ENCODE peak calls at places on chromosomes 7 and 10, in six cellular contexts. W is HFFc6, L is lower lobe of right lung, K is OCI-LY7, H is brain microvascular endothelial cell, S is type B pancreatic cell. J is an unnamed sample.

GRCh38 chr10:46308666-46309450 is 22.1 kb downstream of the ANTXRL start:
- DNase-seq in K (no peak), W (no peak), H (no peak), S (no peak), L (no peak), J (no peak)

GRCh38 chr10:71265201-71265575 is 52.8 kb downstream of the UNC5B start:
- DNase-seq in S (no peak), W (no peak), K (no peak), H (no peak), L (no peak), J (no peak)

GRCh38 chr7:157431173-157431950 is 94.6 kb downstream of the DNAJB6 start:
- DNase-seq in S (no peak), W (no peak), L (peak), H (no peak), K (no peak), J (no peak)

GRCh38 chr7:112144284-112145059 is 61.7 kb downstream of the DOCK4 start:
- DNase-seq in H (no peak), S (no peak), K (no peak), W (no peak), L (no peak), J (no peak)

GRCh38 chr7:18053177-18053928 is 25.7 kb upstream of the PRPS1L1 start:
- DNase-seq in S (no peak), W (no peak), H (no peak), K (no peak), L (no peak), J (no peak)

GRCh38 chr10:22253578-22253882 is 35.7 kb upstream of the EBLN1 start:
- DNase-seq in H (no peak), K (no peak), L (peak), S (no peak), W (no peak), J (peak)

GRCh38 chr7:55055479-55055878 is 36.7 kb downstream of the EGFR start:
- DNase-seq in W (peak), L (no peak), H (peak), K (no peak), S (no peak), J (no peak)

GRCh38 chr10:43199088-43199683 is 60.9 kb downstream of the CSGALNACT2 start:
- DNase-seq in H (no peak), W (no peak), K (no peak), L (peak), S (peak), J (no peak)

GRCh38 chr7:25093268-25093802 is 31.7 kb downstream of the CYCS start:
- DNase-seq in H (peak), W (peak), S (peak), L (peak), K (peak), J (peak)

GRCh38 chr10:93413252-93413689 is 68.9 kb downstream of the MYOF start:
- DNase-seq in H (no peak), L (no peak), S (no peak), W (no peak), K (no peak), J (no peak)

GRCh38 chr10:20995123-20995978 is 98.2 kb upstream of the NEBL start:
- DNase-seq in S (no peak), K (no peak), L (no peak), W (no peak), H (no peak), J (no peak)

GRCh38 chr7:96004598-96004997 is 232.2 kb downstream of the DYNC1I1 start:
- DNase-seq in L (no peak), W (no peak), H (no peak), S (no peak), K (no peak), J (no peak)

GRCh38 chr7:151626422-151627115 is 106.9 kb upstream of the RHEB start:
- DNase-seq in K (peak), W (peak), S (no peak), H (no peak), L (no peak), J (peak)
- TF ChIP-seq CTCF in K (peak), W (peak), S (peak), H (peak), L (peak), J (peak)

DNA sequence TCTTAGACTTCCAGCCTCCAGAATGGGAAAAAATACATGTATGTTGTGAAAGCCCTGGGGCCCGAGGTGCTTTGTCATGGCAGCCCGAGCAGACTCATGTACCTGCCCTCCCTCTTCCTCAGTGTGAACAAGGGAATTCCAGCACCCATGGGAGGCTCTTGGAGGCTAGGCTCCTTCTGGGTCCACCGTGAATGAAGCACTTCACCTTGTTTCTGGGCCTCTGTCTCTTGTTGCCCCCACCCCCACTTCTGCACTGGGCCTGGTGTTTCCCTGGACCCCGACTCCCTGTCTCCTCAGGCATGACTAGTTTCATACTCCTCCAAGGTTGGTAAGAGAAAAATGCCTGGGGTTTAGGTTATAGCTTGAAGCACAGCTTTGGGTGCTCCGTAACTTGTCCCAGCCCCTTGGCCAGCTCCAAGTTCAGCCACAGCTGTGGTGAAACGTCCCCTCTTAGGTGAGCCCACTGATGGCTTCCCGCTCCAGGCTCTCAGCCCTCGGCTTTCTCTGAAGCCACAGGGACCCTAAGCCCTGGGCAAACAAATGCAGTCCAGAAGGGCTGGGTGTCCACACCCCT is 30.2 kb upstream of the ARHGAP22 start:
- DNase-seq in L (no peak), W (no peak), K (no peak), S (no peak), H (no peak), J (no peak)
- TF ChIP-seq CTCF in L (no peak), W (no peak), K (no peak), S (no peak), H (no peak), J (no peak)

DNA sequence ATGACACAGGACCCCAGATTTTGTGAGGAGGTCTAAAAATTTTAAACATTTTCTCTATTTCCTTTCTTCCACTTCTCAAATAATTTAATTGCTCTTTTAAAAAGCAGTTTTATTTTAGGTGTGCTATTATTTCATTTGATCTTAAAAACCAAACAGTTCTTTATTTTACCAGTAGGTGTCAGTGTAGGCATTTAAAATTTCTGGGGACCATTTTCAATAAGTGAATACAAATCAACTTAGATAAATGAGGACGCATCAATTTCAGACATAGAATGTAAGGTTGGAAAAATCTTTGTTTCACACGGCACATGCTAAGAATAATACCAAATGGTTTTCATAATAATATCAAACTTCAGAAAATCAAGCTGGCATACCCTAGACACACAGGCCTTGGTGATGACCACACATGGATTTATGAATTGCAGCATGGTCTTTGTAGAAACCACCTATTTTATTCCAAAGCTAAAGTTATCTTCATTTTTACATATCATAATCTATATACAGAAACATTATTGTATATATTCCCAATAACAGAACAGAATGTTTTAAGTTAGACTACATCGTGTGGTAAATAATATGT is 127.6 kb upstream of the SLC26A5 start:
- DNase-seq in W (peak), L (no peak), H (no peak), K (peak), S (no peak), J (no peak)
- TF ChIP-seq CTCF in W (peak), L (peak), H (peak), K (peak), S (peak), J (peak)

GRCh38 chr7:148299335-148299734 is 291.2 kb upstream of the C7orf33 start:
- DNase-seq in L (no peak), H (no peak), S (no peak), W (no peak), K (no peak), J (no peak)

GRCh38 chr7:148299877-148300276 is 290.7 kb upstream of the C7orf33 start:
- DNase-seq in W (no peak), H (no peak), S (no peak), L (no peak), K (no peak), J (no peak)

GRCh38 chr7:148291799-148292198 is 298.8 kb upstream of the C7orf33 start:
- DNase-seq in S (no peak), W (no peak), L (no peak), K (no peak), H (no peak), J (no peak)

DNA sequence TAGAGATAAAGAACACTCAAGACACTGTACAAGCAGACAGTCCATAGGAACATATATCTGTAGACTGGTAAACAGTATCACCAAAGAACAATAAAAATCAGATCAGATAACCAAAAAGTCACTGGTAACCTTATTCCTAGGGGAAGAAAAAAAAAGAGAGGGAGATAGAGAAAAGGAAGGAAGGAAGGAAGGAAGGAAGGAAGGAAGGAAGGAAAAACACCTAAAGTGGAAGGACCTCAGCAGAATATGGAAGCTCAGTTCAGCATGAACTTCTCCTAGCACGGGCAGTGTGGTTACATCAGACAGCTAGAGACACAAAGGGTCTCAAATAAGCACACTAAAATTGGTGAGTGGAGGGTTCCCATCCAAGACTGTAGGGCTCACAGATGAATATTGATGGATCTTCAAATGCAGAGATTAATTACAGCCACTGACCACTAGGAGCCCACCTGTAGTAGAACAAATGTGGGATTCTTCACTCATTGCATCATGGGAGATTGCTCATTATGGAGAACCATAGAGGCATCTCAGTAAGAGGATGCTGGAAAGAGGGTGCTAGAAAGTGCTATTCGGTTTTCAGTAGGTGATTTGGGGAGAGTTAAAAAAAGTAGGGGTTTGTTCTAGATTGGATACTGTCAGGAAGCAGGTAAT is 293.4 kb upstream of the C7orf33 start:
- DNase-seq in S (no peak), L (no peak), H (no peak), W (no peak), K (peak), J (no peak)
- TF ChIP-seq CTCF in S (peak), L (no peak), H (no peak), W (no peak), K (peak), J (no peak)

DNA sequence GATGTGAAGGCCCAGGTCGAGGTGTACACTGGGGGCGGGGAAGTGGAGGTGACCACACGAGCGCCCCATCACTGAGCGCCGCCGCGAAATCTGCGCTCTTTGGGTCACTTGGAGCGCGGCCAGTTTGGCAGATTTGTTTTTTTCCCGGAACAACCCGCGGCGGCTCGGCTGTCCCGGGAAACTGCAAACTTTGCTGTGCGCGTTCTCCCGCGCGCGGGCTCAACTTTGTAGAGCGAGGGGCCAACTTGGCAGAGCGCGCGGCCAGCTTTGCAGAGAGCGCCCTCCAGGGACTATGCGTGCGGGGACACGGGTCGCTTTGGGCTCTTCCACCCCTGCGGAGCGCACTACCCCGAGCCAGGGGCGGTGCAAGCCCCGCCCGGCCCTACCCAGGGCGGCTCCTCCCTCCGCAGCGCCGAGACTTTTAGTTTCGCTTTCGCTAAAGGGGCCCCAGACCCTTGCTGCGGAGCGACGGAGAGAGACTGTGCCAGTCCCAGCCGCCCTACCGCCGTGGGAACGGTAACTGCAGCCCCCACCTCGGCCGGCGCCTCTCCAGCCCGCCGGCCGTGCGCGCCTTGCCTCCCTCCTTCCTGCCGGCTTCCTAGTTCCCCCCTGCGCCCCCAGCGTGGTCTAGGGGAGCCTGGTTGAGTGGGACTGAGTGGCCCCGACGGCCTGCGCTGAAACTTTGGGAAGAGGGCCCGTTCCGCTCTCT is at the start of gene CASP7:
- DNase-seq in H (peak), K (peak), S (peak), L (peak), W (peak), J (peak)
- TF ChIP-seq CTCF in H (peak), K (no peak), S (no peak), L (no peak), W (no peak), J (no peak)

DNA sequence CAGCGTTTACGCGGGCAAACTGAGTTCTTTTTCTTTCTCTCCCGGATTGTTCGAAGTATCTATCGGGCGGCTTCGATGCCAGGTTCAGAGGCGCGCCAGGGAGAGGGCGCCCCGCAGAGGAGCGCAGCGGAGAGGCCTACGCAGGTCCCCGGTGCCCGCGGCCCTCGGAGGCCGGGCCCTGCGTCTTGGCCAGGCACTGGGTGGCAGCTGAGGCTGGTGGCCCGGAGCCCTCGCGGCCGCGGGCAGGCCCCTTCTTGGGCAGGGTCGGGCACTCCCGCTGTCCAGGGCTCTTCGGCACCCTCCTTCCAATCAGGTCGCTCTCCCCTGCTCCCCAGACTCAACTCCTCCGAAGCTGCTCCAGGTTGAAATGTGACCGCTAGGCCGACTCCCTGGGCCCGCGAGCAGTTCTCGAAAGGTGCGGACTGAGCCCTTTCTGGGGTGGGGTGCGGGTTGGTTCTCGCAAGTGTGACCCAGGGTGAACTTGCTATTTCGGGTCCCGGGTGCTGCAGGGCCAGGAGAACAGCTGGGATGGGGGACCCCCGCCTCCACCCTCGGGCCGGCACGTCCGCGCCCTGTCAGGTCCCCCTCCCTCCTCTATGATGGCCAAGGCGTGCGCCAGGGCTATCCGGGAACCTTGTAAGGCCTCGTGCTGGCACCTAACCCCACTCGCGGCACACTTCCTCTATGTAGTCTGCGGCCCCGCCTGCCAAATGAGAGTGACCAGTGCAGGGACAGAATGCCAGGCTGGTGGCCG is 13.4 kb upstream of the HOXA13 start:
- DNase-seq in K (no peak), L (no peak), H (no peak), W (no peak), S (no peak), J (no peak)
- TF ChIP-seq CTCF in K (no peak), L (no peak), H (no peak), W (no peak), S (no peak), J (no peak)

GRCh38 chr7:7968544-7969305 is at the start of gene GLCCI1:
- DNase-seq in W (peak), S (peak), H (peak), L (peak), K (peak), J (peak)

GRCh38 chr7:7970620-7971307 is 2.2 kb downstream of the GLCCI1 start:
- DNase-seq in L (no peak), S (no peak), K (peak), H (no peak), W (peak), J (peak)

GRCh38 chr7:7967909-7968543 is 570 bp upstream of the GLCCI1 start:
- DNase-seq in W (no peak), H (no peak), L (no peak), S (no peak), K (no peak), J (no peak)

GRCh38 chr7:7970113-7970619 is 1.6 kb downstream of the GLCCI1 start:
- DNase-seq in H (no peak), S (no peak), L (no peak), K (peak), W (no peak), J (no peak)

GRCh38 chr7:7969306-7970112 is 913 bp downstream of the GLCCI1 start:
- DNase-seq in H (peak), L (peak), S (no peak), K (peak), W (peak), J (peak)
- TF ChIP-seq CTCF in H (peak), L (no peak), S (peak), K (peak), W (no peak), J (no peak)

GRCh38 chr7:122694697-122695096 is 4.2 kb downstream of the RNF133 start:
- DNase-seq in H (no peak), K (no peak), L (no peak), S (no peak), W (no peak), J (no peak)

GRCh38 chr7:122688385-122688998 is 10.4 kb downstream of the RNF133 start:
- DNase-seq in W (no peak), H (no peak), L (no peak), K (no peak), S (no peak), J (no peak)

GRCh38 chr7:122692769-122693309 is 6.1 kb downstream of the RNF133 start:
- DNase-seq in S (no peak), L (no peak), W (no peak), H (no peak), K (peak), J (no peak)

GRCh38 chr7:122689346-122690109 is 9.4 kb downstream of the RNF133 start:
- DNase-seq in H (no peak), K (no peak), L (no peak), S (no peak), W (no peak), J (no peak)

GRCh38 chr7:122691569-122692235 is 7.2 kb downstream of the RNF133 start:
- DNase-seq in L (no peak), W (no peak), H (no peak), K (no peak), S (no peak), J (no peak)
- TF ChIP-seq CTCF in L (no peak), W (no peak), H (no peak), K (no peak), S (no peak), J (no peak)